ENCODE peak calls at places on chromosomes 11 and 22, in four cellular contexts. X, K, H and N are unnamed samples.

GRCh38 chr11:42200311-42200710 is 740.9 kb upstream of the LRRC4C start:
- DNase-seq in X (no peak), K (no peak), H (no peak), N (no peak)

GRCh38 chr11:2574553-2575535 is 125.0 kb downstream of the KCNQ1OT1 start:
- DNase-seq in X (peak), K (no peak), H (no peak), N (no peak)

GRCh38 chr11:122105009-122105828 is 10.8 kb downstream of the BLID start:
- DNase-seq in X (peak), K (no peak), H (no peak), N (no peak)

GRCh38 chr11:109641549-109641948 is 219.6 kb downstream of the C11orf87 start:
- DNase-seq in X (no peak), K (no peak), H (no peak), N (no peak)

GRCh38 chr11:58726594-58727414 is 4.9 kb downstream of the GLYAT start:
- DNase-seq in X (no peak), K (no peak), H (no peak), N (no peak)

GRCh38 chr22:49093192-49093880 is 734.3 kb downstream of the BRD1 start:
- DNase-seq in X (no peak), K (no peak), H (no peak), N (no peak)

GRCh38 chr11:19769820-19770219 is 57.2 kb downstream of the NAV2 start:
- DNase-seq in X (no peak), K (no peak), H (no peak), N (no peak)

GRCh38 chr11:16317712-16318111 is 38.6 kb downstream of the SOX6 start:
- DNase-seq in X (no peak), K (no peak), H (no peak), N (no peak)

GRCh38 chr11:59706518-59707285 is 6.9 kb downstream of the OR10V1 start:
- DNase-seq in X (no peak), K (peak), H (no peak), N (peak)

GRCh38 chr22:30546616-30547015 is at the start of gene SEC14L6:
- DNase-seq in X (no peak), K (no peak), H (no peak), N (no peak)

GRCh38 chr11:105960252-105961245 is 61.5 kb downstream of the MSANTD4 start:
- DNase-seq in X (no peak), K (no peak), H (no peak), N (no peak)

GRCh38 chr11:30131535-30131934 is 99.3 kb upstream of the FSHB start:
- DNase-seq in X (no peak), K (no peak), H (no peak), N (no peak)

GRCh38 chr22:36991220-36991619 is 28.0 kb downstream of the TST start:
- DNase-seq in X (no peak), K (no peak), H (no peak), N (peak)

GRCh38 chr22:36982136-36982535 is 37.1 kb downstream of the TST start:
- DNase-seq in X (no peak), K (no peak), H (peak), N (no peak)

GRCh38 chr22:36988075-36988474 is 31.2 kb downstream of the TST start:
- DNase-seq in X (no peak), K (no peak), H (no peak), N (no peak)

GRCh38 chr22:36985490-36985889 is 33.8 kb downstream of the TST start:
- DNase-seq in X (no peak), K (no peak), H (no peak), N (no peak)

GRCh38 chr22:36986242-36986821 is 32.9 kb downstream of the TST start:
- DNase-seq in X (no peak), K (no peak), H (peak), N (no peak)
- TF ChIP-seq CTCF in X (peak), K (peak), H (peak), N (peak)

DNA sequence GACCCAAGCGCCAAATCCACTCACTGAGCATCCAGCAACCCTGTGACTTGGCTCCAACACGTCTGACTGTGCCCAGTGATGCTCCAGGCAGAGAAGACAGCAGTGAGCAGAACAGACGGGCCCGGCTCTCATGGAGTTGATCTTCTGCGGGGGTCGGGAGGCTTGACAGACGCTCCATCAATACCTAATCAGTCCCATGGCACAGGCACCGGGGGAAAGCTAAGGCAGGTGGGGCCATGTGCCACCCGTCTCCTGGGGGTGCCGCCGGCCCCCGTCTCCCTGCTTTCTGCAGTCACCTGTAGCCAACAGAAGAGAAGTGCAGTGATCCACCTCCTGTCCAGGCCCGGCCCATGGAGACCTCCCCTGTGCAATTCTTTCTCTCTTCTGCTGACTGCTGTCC is 47.5 kb downstream of the LINC01488 start:
- DNase-seq in X (no peak), K (no peak), H (no peak), N (no peak)
- H3K4me3 ChIP-seq in X (no peak), K (no peak), H (no peak), N (no peak)

GRCh38 chr22:46444390-46444854 is 93.0 kb downstream of the CELSR1 start:
- DNase-seq in X (no peak), K (no peak), H (no peak), N (no peak)
- TF ChIP-seq CTCF in X (no peak), K (peak), H (no peak), N (peak)

GRCh38 chr11:61132646-61133045 is 28.6 kb downstream of the VPS37C start:
- DNase-seq in X (no peak), K (no peak), H (no peak), N (no peak)
- H3K4me3 ChIP-seq in X (no peak), K (no peak), H (no peak), N (no peak)

GRCh38 chr11:117936973-117937372 is 7.8 kb upstream of the TMPRSS13 start:
- DNase-seq in X (no peak), K (no peak), H (peak), N (no peak)
- TF ChIP-seq CTCF in X (no peak), K (no peak), H (no peak), N (no peak)

DNA sequence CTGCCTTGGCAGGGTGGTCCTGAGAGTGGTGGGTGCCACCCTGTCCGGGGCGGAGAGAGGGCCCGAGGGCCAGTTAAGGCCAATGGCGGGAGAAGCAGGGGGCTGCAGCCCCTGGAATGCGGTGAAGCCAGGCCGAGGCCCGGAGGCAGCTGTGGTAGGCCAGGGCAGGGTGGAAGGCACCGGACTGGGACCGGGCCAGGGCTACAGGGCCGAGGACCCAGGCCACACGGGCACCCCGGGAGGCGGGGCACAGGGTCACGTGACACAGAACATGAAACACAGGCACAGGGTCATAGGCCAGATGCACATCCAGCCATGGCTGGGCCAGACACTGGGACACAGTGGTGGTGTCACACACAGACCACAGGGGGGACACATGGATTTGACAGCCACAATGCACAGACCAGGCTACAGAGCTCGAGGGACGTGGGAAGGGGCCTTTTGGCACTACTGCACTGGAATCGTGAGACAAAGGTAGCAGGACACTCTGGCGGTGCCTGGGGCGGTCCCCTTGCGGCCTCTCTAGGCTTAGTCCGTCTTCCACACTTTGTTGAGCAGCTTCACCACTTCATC is 2.8 kb downstream of the SLC25A1 start:
- DNase-seq in X (no peak), K (no peak), H (no peak), N (no peak)
- H3K4me3 ChIP-seq in X (no peak), K (no peak), H (no peak), N (no peak)

DNA sequence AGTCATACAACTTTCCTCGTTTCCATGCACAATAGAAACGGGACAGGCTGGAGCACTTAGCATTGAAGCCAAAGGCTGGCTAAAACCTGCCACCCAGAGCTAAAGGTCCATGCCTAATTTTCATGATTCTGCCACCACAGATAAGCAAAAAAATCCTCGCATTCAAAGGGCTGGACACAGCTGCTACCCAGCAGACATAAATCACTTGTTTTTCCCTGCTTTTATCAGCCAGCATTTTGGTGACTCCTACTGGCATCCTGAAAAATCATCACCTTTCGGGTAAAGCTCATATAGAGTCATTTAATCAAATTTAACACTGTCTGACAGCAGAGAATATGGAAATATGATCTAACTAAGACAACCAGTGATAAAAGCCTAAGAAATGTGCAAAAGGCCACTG is 37.9 kb downstream of the ALG9 start:
- DNase-seq in X (no peak), K (no peak), H (no peak), N (no peak)
- TF ChIP-seq CTCF in X (no peak), K (no peak), H (peak), N (peak)

GRCh38 chr11:125494987-125495725 is 909 bp downstream of the FEZ1 start:
- DNase-seq in X (peak), K (no peak), H (no peak), N (no peak)

GRCh38 chr11:125494033-125494364 is 2.1 kb downstream of the FEZ1 start:
- DNase-seq in X (no peak), K (no peak), H (no peak), N (no peak)

GRCh38 chr11:125496465-125496817 is 376 bp upstream of the FEZ1 start:
- DNase-seq in X (no peak), K (no peak), H (no peak), N (no peak)

GRCh38 chr11:125498521-125498920 is 2.5 kb upstream of the FEZ1 start:
- DNase-seq in X (no peak), K (no peak), H (no peak), N (no peak)

GRCh38 chr11:125494601-125494986 is 1.5 kb downstream of the FEZ1 start:
- DNase-seq in X (no peak), K (no peak), H (no peak), N (no peak)
- H3K4me3 ChIP-seq in X (peak), K (peak), H (no peak), N (peak)

GRCh38 chr11:101390539-101390938 is 193.3 kb downstream of the TRPC6 start:
- DNase-seq in X (no peak), K (no peak), H (peak), N (no peak)
- TF ChIP-seq CTCF in X (no peak), K (no peak), H (peak), N (peak)